ENCODE peak calls at places on chromosomes 12 and 14, in four cellular contexts. One of them, this sample, is unnamed.

GRCh38 chr14:73662439-73663056 is 17.8 kb downstream of the DNAL1 start:
- DNase-seq in K562: peak
- DNase-seq in H1: no peak
- DNase-seq in HCT116: peak
- DNase-seq in this sample: peak

GRCh38 chr14:101562659-101563351 is 1.5 kb downstream of the DIO3 start:
- DNase-seq in H1: no peak
- DNase-seq in HCT116: no peak
- DNase-seq in K562: no peak
- DNase-seq in this sample: no peak

GRCh38 chr12:14589169-14590004 is 21.7 kb upstream of the PLBD1 start:
- DNase-seq in H1: peak
- DNase-seq in HCT116: no peak
- DNase-seq in K562: peak
- DNase-seq in this sample: no peak

GRCh38 chr12:56160160-56160763 is 2.1 kb downstream of the MYL6 start:
- DNase-seq in HCT116: no peak
- DNase-seq in H1: no peak
- DNase-seq in K562: no peak
- DNase-seq in this sample: peak

GRCh38 chr14:97380539-97380941 is 583.4 kb downstream of the VRK1 start:
- DNase-seq in K562: no peak
- DNase-seq in H1: no peak
- DNase-seq in HCT116: peak
- DNase-seq in this sample: no peak

GRCh38 chr14:51479584-51480305 is 172.0 kb upstream of the FRMD6 start:
- DNase-seq in HCT116: no peak
- DNase-seq in H1: no peak
- DNase-seq in K562: no peak
- DNase-seq in this sample: no peak

GRCh38 chr14:41925409-41925808 is 318.7 kb downstream of the LRFN5 start:
- DNase-seq in H1: no peak
- DNase-seq in HCT116: peak
- DNase-seq in K562: no peak
- DNase-seq in this sample: no peak

GRCh38 chr14:39035336-39035735 is 67.7 kb downstream of the SEC23A start:
- DNase-seq in HCT116: no peak
- DNase-seq in K562: no peak
- DNase-seq in H1: no peak
- DNase-seq in this sample: no peak

GRCh38 chr14:51188566-51189185 is 51.4 kb upstream of the TMX1 start:
- DNase-seq in HCT116: no peak
- DNase-seq in K562: no peak
- DNase-seq in H1: no peak
- DNase-seq in this sample: no peak

GRCh38 chr14:73712540-73713141 is 1.5 kb downstream of the PNMA1 start:
- DNase-seq in HCT116: no peak
- DNase-seq in K562: peak
- DNase-seq in H1: no peak
- DNase-seq in this sample: no peak

GRCh38 chr12:40692617-40693502 is 621 bp downstream of the CNTN1 start:
- DNase-seq in HCT116: no peak
- DNase-seq in H1: peak
- DNase-seq in K562: no peak
- DNase-seq in this sample: no peak

GRCh38 chr14:90193925-90194324 is 62.4 kb upstream of the PSMC1 start:
- DNase-seq in K562: peak
- DNase-seq in H1: peak
- DNase-seq in HCT116: peak
- DNase-seq in this sample: no peak

GRCh38 chr12:95648990-95649791 is 97.9 kb upstream of the USP44 start:
- DNase-seq in H1: no peak
- DNase-seq in HCT116: peak
- DNase-seq in K562: no peak
- DNase-seq in this sample: no peak

GRCh38 chr14:23881292-23881691 is 72.3 kb upstream of the DHRS4 start:
- DNase-seq in H1: no peak
- DNase-seq in HCT116: no peak
- DNase-seq in K562: no peak
- DNase-seq in this sample: no peak

GRCh38 chr14:23882884-23883283 is 70.7 kb upstream of the DHRS4 start:
- DNase-seq in HCT116: no peak
- DNase-seq in K562: no peak
- DNase-seq in H1: no peak
- DNase-seq in this sample: no peak

GRCh38 chr14:23876160-23876750 is 77.3 kb upstream of the DHRS4 start:
- DNase-seq in HCT116: no peak
- DNase-seq in K562: no peak
- DNase-seq in H1: no peak
- DNase-seq in this sample: no peak

GRCh38 chr14:23877111-23877510 is 76.5 kb upstream of the DHRS4 start:
- DNase-seq in H1: no peak
- DNase-seq in HCT116: no peak
- DNase-seq in K562: no peak
- DNase-seq in this sample: no peak

GRCh38 chr14:23877538-23878180 is 75.9 kb upstream of the DHRS4 start:
- DNase-seq in H1: no peak
- DNase-seq in K562: no peak
- DNase-seq in HCT116: no peak
- DNase-seq in this sample: no peak
- TF ChIP-seq ZNF274 in H1: no peak
- TF ChIP-seq ZNF274 in K562: no peak
- TF ChIP-seq ZNF274 in HCT116: no peak
- TF ChIP-seq ZNF274 in this sample: no peak

GRCh38 chr12:107492393-107493134 is 193.0 kb upstream of the PWP1 start:
- DNase-seq in H1: no peak
- DNase-seq in HCT116: no peak
- DNase-seq in K562: no peak
- DNase-seq in this sample: no peak
- TF ChIP-seq YY1 in H1: no peak
- TF ChIP-seq YY1 in HCT116: no peak
- TF ChIP-seq YY1 in K562: no peak
- TF ChIP-seq YY1 in this sample: no peak

GRCh38 chr14:88992011-88992410 is 167.6 kb downstream of the TTC8 start:
- DNase-seq in HCT116: no peak
- DNase-seq in H1: no peak
- DNase-seq in K562: no peak
- DNase-seq in this sample: no peak

GRCh38 chr14:88998027-88998426 is 173.6 kb downstream of the TTC8 start:
- DNase-seq in HCT116: no peak
- DNase-seq in H1: no peak
- DNase-seq in K562: no peak
- DNase-seq in this sample: no peak

GRCh38 chr14:88999137-88999536 is 174.7 kb downstream of the TTC8 start:
- DNase-seq in K562: no peak
- DNase-seq in H1: no peak
- DNase-seq in HCT116: no peak
- DNase-seq in this sample: no peak

GRCh38 chr14:88993946-88994345 is 169.5 kb downstream of the TTC8 start:
- DNase-seq in H1: no peak
- DNase-seq in K562: no peak
- DNase-seq in HCT116: no peak
- DNase-seq in this sample: no peak

DNA sequence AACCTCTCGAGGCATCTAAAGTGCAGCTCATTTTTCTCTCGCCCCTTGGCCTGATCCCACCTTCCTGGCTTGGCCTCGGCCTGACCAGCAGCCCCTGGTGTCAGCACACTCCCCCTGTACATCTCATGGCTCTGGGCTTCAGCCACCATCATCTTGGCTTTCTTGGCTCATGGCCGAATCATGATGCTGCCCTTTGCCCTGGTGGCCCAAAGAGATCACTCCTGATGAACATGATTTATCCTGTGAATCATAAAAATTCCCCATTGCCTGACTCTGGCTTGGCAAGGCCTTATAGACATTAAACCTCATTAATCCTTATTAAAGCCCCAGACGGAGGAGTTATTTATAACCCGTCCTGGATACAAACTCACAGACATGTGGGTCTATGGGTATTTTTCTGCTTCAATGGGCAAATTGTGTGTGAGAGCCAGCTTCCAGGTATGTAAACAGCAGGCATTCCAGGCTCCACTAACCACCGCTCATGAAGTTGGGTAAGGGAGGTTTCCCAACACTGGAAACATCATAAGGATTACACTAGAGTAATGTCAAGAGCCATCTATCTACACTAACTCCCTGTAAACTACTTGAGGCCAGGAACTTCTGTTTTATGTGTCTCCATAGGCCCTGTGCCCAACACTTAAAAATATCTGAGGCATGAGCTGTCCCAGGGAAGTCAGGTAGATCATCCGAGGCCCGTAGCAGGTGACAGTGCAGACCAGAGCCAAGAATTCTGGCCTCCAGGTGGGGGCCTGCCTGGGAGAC is 171.2 kb downstream of the TTC8 start:
- DNase-seq in HCT116: no peak
- DNase-seq in K562: no peak
- DNase-seq in H1: no peak
- DNase-seq in this sample: no peak
- TF ChIP-seq ZNF274 in HCT116: no peak
- TF ChIP-seq ZNF274 in K562: no peak
- TF ChIP-seq ZNF274 in H1: no peak
- TF ChIP-seq ZNF274 in this sample: no peak

GRCh38 chr14:69632752-69633151 is 21.4 kb downstream of the SUSD6 start:
- DNase-seq in HCT116: no peak
- DNase-seq in H1: no peak
- DNase-seq in K562: no peak
- DNase-seq in this sample: no peak
- TF ChIP-seq YY1 in HCT116: no peak
- TF ChIP-seq YY1 in H1: no peak
- TF ChIP-seq YY1 in K562: no peak
- TF ChIP-seq YY1 in this sample: no peak

GRCh38 chr12:75692883-75693282 is 181.5 kb upstream of the KRR1 start:
- DNase-seq in HCT116: no peak
- DNase-seq in H1: no peak
- DNase-seq in K562: no peak
- DNase-seq in this sample: no peak

GRCh38 chr12:75685826-75686225 is 174.4 kb upstream of the KRR1 start:
- DNase-seq in HCT116: no peak
- DNase-seq in K562: no peak
- DNase-seq in H1: no peak
- DNase-seq in this sample: no peak

GRCh38 chr12:75694891-75695290 is 183.5 kb upstream of the KRR1 start:
- DNase-seq in HCT116: peak
- DNase-seq in H1: no peak
- DNase-seq in K562: no peak
- DNase-seq in this sample: no peak

GRCh38 chr12:75684678-75685620 is 173.5 kb upstream of the KRR1 start:
- DNase-seq in K562: peak
- DNase-seq in HCT116: no peak
- DNase-seq in H1: no peak
- DNase-seq in this sample: no peak

DNA sequence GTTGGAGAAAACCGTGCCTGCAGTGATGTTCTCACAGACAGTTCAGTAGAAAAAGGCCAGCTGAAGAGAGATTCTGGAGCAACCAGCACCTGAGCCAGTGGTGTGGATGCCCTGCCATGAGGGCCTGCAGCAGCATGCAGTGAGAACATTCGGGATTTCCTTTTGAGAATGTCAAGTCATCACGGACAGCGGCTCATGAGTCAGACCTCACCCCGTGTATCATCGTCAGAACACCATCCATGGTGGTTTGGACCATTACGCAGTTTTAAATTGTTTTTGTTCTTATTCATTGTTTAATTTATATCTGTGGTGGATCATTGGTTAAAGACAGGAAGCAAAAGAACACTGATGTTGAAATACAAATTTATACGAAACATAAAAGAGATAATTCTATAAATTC is 179.1 kb upstream of the KRR1 start:
- DNase-seq in K562: peak
- DNase-seq in HCT116: no peak
- DNase-seq in H1: no peak
- DNase-seq in this sample: no peak
- TF ChIP-seq ZNF274 in K562: no peak
- TF ChIP-seq ZNF274 in HCT116: no peak
- TF ChIP-seq ZNF274 in H1: no peak
- TF ChIP-seq ZNF274 in this sample: no peak

This sample was measured in NT2/D1.